ENCODE peak calls at places on chromosome 5, in seven cellular contexts. O, M, L, I, P, U and E are unnamed samples.
A peak's percentile ranks its signal among the peaks of the same experiment; 100 is the strongest.

GRCh38 chr5:31934156-31934555 is 240.0 kb downstream of the GOLPH3 start:
- DNase-seq in M (peak; percentile 43), L (no peak), I (no peak), P (no peak), U (no peak), O (peak; percentile 40), E (no peak)

GRCh38 chr5:172800088-172800551 is 29.1 kb upstream of the DUSP1 start:
- DNase-seq in O (peak; percentile 37), L (peak; percentile 99), M (no peak), U (no peak), P (no peak), I (peak; percentile 92), E (peak; percentile 86)

GRCh38 chr5:33310471-33310870 is 130.3 kb upstream of the TARS1 start:
- DNase-seq in L (peak; percentile 34), U (no peak), M (no peak), O (no peak), I (peak; percentile 94), P (no peak), E (peak; percentile 87)

GRCh38 chr5:132819468-132819867 is 6.4 kb downstream of the SOWAHA start:
- DNase-seq in P (no peak), O (no peak), U (no peak), M (no peak), L (no peak), I (no peak), E (no peak)

GRCh38 chr5:58450811-58451629 is 8.9 kb downstream of the PLK2 start:
- DNase-seq in I (peak; percentile 63), U (no peak), P (no peak), L (peak; percentile 39), O (no peak), M (no peak), E (no peak)

GRCh38 chr5:144778546-144778945 is 607.9 kb downstream of the KCTD16 start:
- DNase-seq in P (no peak), O (no peak), L (no peak), I (peak; percentile 42), U (no peak), M (no peak), E (peak; percentile 51)

GRCh38 chr5:33994845-33995244 is 10.4 kb upstream of the SLC45A2 start:
- DNase-seq in M (no peak), I (peak; percentile 60), U (no peak), L (peak; percentile 51), O (no peak), P (no peak), E (peak; percentile 60)

GRCh38 chr5:169550227-169550626 is 33.3 kb upstream of the SPDL1 start:
- DNase-seq in M (no peak), I (peak; percentile 20), U (no peak), O (no peak), P (no peak), L (no peak), E (no peak)

GRCh38 chr5:96051401-96051830 is 89.8 kb upstream of the ELL2 start:
- DNase-seq in I (no peak), M (no peak), U (no peak), P (no peak), O (no peak), L (no peak), E (no peak)

GRCh38 chr5:66072031-66072430 is 72.1 kb upstream of the SREK1 start:
- DNase-seq in P (no peak), U (no peak), O (no peak), M (no peak), I (no peak), L (peak; percentile 30), E (no peak)

GRCh38 chr5:129945031-129945430 is 40.8 kb downstream of the CHSY3 start:
- DNase-seq in U (no peak), L (peak; percentile 85), I (peak; percentile 76), O (no peak), M (no peak), P (no peak), E (peak; percentile 93)

GRCh38 chr5:170632985-170633234 is 129.1 kb downstream of the KCNIP1 start:
- DNase-seq in P (peak; percentile 93), M (peak; percentile 83), U (peak; percentile 92), L (no peak), I (no peak), O (peak; percentile 95), E (no peak)

GRCh38 chr5:68699966-68700365 is 393.8 kb upstream of the SLC30A5 start:
- DNase-seq in M (no peak), I (no peak), O (no peak), P (no peak), U (no peak), L (no peak), E (no peak)

GRCh38 chr5:9924614-9925013 is 294.5 kb upstream of the TAS2R1 start:
- DNase-seq in M (no peak), L (peak; percentile 94), P (no peak), U (no peak), I (peak; percentile 98), O (no peak), E (peak; percentile 93)

GRCh38 chr5:171639236-171639635 is 146.4 kb upstream of the SMIM23 start:
- DNase-seq in L (no peak), O (no peak), M (no peak), I (no peak), U (no peak), P (no peak), E (peak; percentile 59)

GRCh38 chr5:10396552-10396951 is 43.1 kb downstream of the MARCHF6 start:
- DNase-seq in U (peak; percentile 41), L (no peak), O (no peak), I (no peak), P (no peak), M (no peak), E (no peak)

GRCh38 chr5:125798311-125798710 is 624.9 kb upstream of the GRAMD2B start:
- DNase-seq in I (peak; percentile 42), L (peak; percentile 49), O (no peak), M (peak; percentile 30), P (no peak), U (no peak), E (peak; percentile 72)

GRCh38 chr5:43036856-43037711 is 3.0 kb downstream of the ANXA2R start:
- DNase-seq in U (no peak), P (no peak), I (peak; percentile 64), L (no peak), O (peak; percentile 72), M (no peak), E (peak; percentile 75)

GRCh38 chr5:146646441-146646840 is 130.5 kb upstream of the GPR151 start:
- DNase-seq in L (no peak), M (no peak), I (no peak), U (no peak), O (no peak), P (no peak), E (no peak)

GRCh38 chr5:122844136-122844915 is 1.1 kb upstream of the SNX24 start:
- DNase-seq in I (no peak), O (peak; percentile 64), U (peak; percentile 13), P (no peak), L (peak; percentile 29), M (no peak), E (peak; percentile 16)

GRCh38 chr5:104951829-104952228 is 1389.2 kb upstream of the NUDT12 start:
- DNase-seq in U (no peak), L (no peak), P (no peak), O (peak; percentile 60), M (no peak), I (no peak), E (no peak)

DNA sequence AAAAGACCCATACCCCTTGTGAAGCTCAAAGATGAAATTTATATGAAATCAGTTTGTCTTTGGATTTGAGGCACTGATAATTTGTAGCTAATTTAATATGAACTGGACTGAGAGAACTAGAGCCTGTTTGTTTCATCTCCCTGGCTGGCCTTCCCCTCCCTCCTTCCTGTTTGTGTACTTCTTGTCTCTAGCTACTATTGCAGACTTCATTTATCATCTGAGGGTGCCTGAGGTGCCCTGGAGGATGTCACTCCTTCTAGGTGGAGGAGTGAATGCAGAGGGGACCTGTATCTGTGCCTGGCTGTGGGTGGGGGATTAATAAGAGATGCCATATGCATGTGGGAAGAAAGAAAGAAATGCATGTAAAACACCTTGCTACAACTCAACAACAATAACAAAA is 22.2 kb upstream of the GNPDA1 start:
- DNase-seq in P (no peak), O (no peak), L (no peak), I (no peak), U (no peak), M (no peak), E (no peak)
- H3K4me3 ChIP-seq in P (no peak overlapping the region), O (no peak overlapping the region), L (no peak overlapping the region), I (no peak overlapping the region), U (no peak overlapping the region), M (no peak overlapping the region), E (no peak overlapping the region)

GRCh38 chr5:148830220-148830619 is 3.8 kb downstream of the ADRB2 start:
- DNase-seq in L (no peak), P (no peak), O (no peak), M (no peak), U (no peak), I (no peak), E (no peak)

GRCh38 chr5:148829734-148830133 is 3.3 kb downstream of the ADRB2 start:
- DNase-seq in L (no peak), U (no peak), I (no peak), M (no peak), P (no peak), O (no peak), E (no peak)

GRCh38 chr5:148827723-148828122 is 1.3 kb downstream of the ADRB2 start:
- DNase-seq in O (no peak), P (no peak), L (no peak), M (no peak), I (peak; percentile 9), U (no peak), E (no peak)

GRCh38 chr5:148829248-148829594 is 2.8 kb downstream of the ADRB2 start:
- DNase-seq in L (no peak), P (no peak), I (no peak), U (no peak), M (no peak), O (no peak), E (no peak)

DNA sequence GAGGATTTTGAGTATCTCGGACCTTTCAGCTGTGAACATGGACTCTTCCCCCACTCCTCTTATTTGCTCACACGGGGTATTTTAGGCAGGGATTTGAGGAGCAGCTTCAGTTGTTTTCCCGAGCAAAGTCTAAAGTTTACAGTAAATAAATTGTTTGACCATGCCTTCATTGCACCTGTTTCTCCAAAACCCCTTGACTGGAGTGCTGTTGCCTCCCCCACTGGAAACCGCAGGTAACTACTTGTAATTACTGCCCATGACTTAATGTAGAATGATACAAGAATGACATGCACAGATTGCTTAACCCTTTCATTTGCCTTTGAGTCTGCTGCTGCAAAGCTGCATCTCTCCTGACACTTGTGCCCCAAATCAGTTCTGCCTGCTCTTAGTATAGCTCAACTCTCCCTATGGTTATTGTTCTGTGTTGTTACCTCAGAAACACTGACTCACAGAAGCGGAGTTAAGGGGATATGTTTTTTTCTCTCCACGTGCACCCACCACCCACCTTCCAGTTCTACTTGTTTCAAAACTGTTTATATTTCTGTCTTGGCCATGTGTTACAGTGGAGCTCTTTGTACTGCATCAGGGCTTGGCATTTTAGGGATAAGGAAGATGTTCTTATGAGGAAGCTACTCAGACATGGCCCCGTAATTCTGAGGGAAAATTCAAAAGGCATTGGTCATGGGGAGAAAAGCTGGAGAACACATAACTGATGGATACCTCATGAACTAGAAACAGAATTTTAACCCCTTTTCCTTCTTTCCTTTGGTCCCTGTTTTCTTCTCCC is 2.2 kb downstream of the ADRB2 start:
- DNase-seq in O (no peak), P (no peak), L (no peak), M (no peak), U (no peak), I (peak; percentile 13), E (peak; percentile 24)
- H3K9ac ChIP-seq in O (no peak overlapping the region), P (peak overlapping the region; percentile 56), L (no peak overlapping the region), M (no peak overlapping the region), U (no peak overlapping the region), I (no peak overlapping the region), E (no peak overlapping the region)

GRCh38 chr5:80149161-80149609 is 106.7 kb downstream of the SERINC5 start:
- DNase-seq in I (no peak), M (no peak), P (no peak), L (no peak), O (no peak), U (no peak), E (no peak)
- H3K4me1 ChIP-seq in I (no peaks in the 10 kb centered on the region), M (peaks cover 16% of the 10 kb centered on the region), P (peaks cover 8% of the 10 kb centered on the region), L (no peaks in the 10 kb centered on the region), O (no peaks in the 10 kb centered on the region), U (no peaks in the 10 kb centered on the region), E (no peaks in the 10 kb centered on the region)

GRCh38 chr5:3392306-3392939 is 203.2 kb upstream of the IRX1 start:
- DNase-seq in O (no peak), P (peak; percentile 62), U (peak; percentile 26), L (no peak), M (no peak), I (no peak), E (no peak)
- H3K4me3 ChIP-seq in O (no peak overlapping the region), P (no peak overlapping the region), U (no peak overlapping the region), L (no peak overlapping the region), M (no peak overlapping the region), I (no peak overlapping the region), E (no peak overlapping the region)